ENCODE peak calls at places on chromosomes 5 and 9, in seven cellular contexts. F is GM23338, L is PC-3, W is SK-N-SH, U is MM.1S, A is GM23248, P is neural progenitor cell. Z is an unnamed sample.

GRCh38 chr9:121123816-121124536 is 49.2 kb downstream of the CNTRL start:
- DNase-seq in P (no peak), F (no peak), W (no peak), A (no peak), L (no peak), U (no peak), Z (no peak)

GRCh38 chr5:148970228-148970627 is 92.6 kb downstream of the SH3TC2 start:
- DNase-seq in L (peak; percentile 84), A (no peak), U (no peak), F (peak; percentile 27), P (peak; percentile 28), W (no peak), Z (peak; percentile 32)

GRCh38 chr5:136190904-136191303 is 2.1 kb downstream of the SMIM32 start:
- DNase-seq in A (no peak), W (peak; percentile 6), U (no peak), P (no peak), F (no peak), L (no peak), Z (no peak)

GRCh38 chr5:64790210-64790609 is 21.5 kb downstream of the CWC27 start:
- DNase-seq in P (no peak), U (no peak), L (peak; percentile 45), W (no peak), A (peak; percentile 19), F (no peak), Z (no peak)

GRCh38 chr9:116547729-116548426 is 139.2 kb upstream of the TRIM32 start:
- DNase-seq in W (no peak), U (no peak), P (no peak), F (peak; percentile 20), L (no peak), A (no peak), Z (no peak)

GRCh38 chr5:133751846-133752245 is 139.5 kb upstream of the FSTL4 start:
- DNase-seq in W (peak; percentile 26), A (no peak), L (no peak), F (no peak), U (no peak), P (no peak), Z (no peak)

GRCh38 chr5:135206862-135207261 is 172.8 kb upstream of the PITX1 start:
- DNase-seq in P (no peak), A (no peak), U (no peak), W (no peak), L (no peak), F (no peak), Z (no peak)

GRCh38 chr9:103371152-103371551 is 376.0 kb downstream of the CYLC2 start:
- DNase-seq in A (no peak), U (no peak), W (no peak), L (no peak), F (no peak), P (no peak), Z (no peak)

GRCh38 chr9:123261006-123261677 is 7.2 kb downstream of the STRBP start:
- DNase-seq in P (no peak), U (no peak), F (no peak), L (no peak), A (no peak), W (no peak), Z (no peak)

GRCh38 chr9:123253204-123253603 is 15.2 kb downstream of the STRBP start:
- DNase-seq in W (no peak), A (no peak), F (no peak), L (no peak), P (no peak), U (no peak), Z (no peak)

GRCh38 chr9:123260340-123260739 is 8.0 kb downstream of the STRBP start:
- DNase-seq in P (no peak), W (no peak), L (no peak), A (no peak), F (no peak), U (no peak), Z (no peak)

GRCh38 chr9:123255718-123256117 is 12.7 kb downstream of the STRBP start:
- DNase-seq in W (no peak), L (no peak), A (no peak), F (no peak), U (no peak), P (no peak), Z (no peak)

GRCh38 chr9:123257276-123257675 is 11.1 kb downstream of the STRBP start:
- DNase-seq in W (no peak), A (no peak), P (no peak), F (no peak), L (no peak), U (no peak), Z (no peak)
- H3F3A ChIP-seq in W (no peaks in the 10 kb centered on the region), A (no peaks in the 10 kb centered on the region), P (no peaks in the 10 kb centered on the region), F (no peaks in the 10 kb centered on the region), L (no peaks in the 10 kb centered on the region), U (no peaks in the 10 kb centered on the region), Z (peaks cover 1% of the 10 kb centered on the region)

GRCh38 chr5:171397190-171397589 is 9.5 kb downstream of the NPM1 start:
- DNase-seq in P (no peak), A (no peak), F (no peak), W (no peak), L (no peak), U (no peak), Z (no peak)
- H3F3A ChIP-seq in P (peaks cover 61% of the 10 kb centered on the region), A (peaks cover 71% of the 10 kb centered on the region), F (peaks cover 70% of the 10 kb centered on the region), W (peaks cover 49% of the 10 kb centered on the region), L (peaks cover 29% of the 10 kb centered on the region), U (peaks cover 51% of the 10 kb centered on the region), Z (peaks cover 97% of the 10 kb centered on the region)

GRCh38 chr9:33914887-33915286 is 97.9 kb downstream of the UBE2R2 start:
- DNase-seq in P (no peak), L (no peak), U (no peak), W (no peak), F (no peak), A (no peak), Z (no peak)

GRCh38 chr9:33913541-33913940 is 96.6 kb downstream of the UBE2R2 start:
- DNase-seq in L (no peak), A (no peak), U (no peak), W (no peak), F (no peak), P (no peak), Z (no peak)

GRCh38 chr9:33921967-33922895 is 105.3 kb downstream of the UBE2R2 start:
- DNase-seq in P (peak; percentile 46), L (peak; percentile 23), U (no peak), F (peak; percentile 75), W (peak; percentile 66), A (peak; percentile 58), Z (no peak)

GRCh38 chr9:33919276-33919897 is 102.4 kb downstream of the UBE2R2 start:
- DNase-seq in W (no peak), A (no peak), L (no peak), U (no peak), F (no peak), P (no peak), Z (no peak)

DNA sequence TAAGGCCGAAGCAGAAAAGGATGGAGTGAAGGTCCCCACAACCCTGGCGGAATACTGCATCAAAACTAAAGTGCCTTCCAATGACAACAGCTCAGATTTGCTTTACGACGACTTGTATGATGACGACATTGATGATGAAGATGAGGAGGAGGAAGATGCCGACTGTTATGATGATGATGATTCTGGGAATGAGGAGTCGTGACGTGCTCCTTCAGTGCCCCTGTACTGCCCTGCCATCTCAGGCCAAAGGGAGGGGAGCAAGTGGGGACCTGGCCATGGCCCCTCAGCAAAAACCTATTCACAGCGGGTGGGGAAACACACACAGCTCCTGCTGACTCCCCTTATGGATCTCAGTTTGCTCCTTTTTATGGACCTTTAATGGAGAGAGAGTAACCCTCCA is 100.1 kb downstream of the UBE2R2 start:
- DNase-seq in A (no peak), F (no peak), L (no peak), U (no peak), W (no peak), P (no peak), Z (no peak)
- H3F3A ChIP-seq in A (peaks cover 63% of the 10 kb centered on the region), F (peaks cover 11% of the 10 kb centered on the region), L (peaks cover under 1% of the 10 kb centered on the region), U (no peaks in the 10 kb centered on the region), W (peaks cover 52% of the 10 kb centered on the region), P (peaks cover 36% of the 10 kb centered on the region), Z (peaks cover 19% of the 10 kb centered on the region)

DNA sequence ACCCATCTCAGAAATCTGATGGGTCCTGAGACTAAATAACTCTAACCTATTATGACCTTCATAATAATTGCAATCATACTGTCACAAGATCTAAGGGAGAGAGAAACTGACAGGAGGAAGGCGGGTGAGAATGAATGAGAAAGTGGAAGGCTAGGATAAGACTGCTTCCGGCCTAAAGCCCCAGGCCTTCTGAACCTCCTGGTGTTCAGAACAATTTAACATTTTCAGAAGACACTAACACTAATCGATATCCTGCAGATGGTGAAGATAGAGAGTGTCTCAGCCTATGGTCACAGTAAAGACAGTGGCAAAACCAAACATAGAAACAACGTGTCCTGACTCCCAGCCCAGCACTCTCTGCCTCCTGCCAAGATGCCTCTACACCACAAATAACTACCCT is 1.2 kb downstream of the RPS14 start:
- DNase-seq in A (peak; percentile 24), L (no peak), U (no peak), F (no peak), W (no peak), P (no peak), Z (no peak)
- H3F3A ChIP-seq in A (peaks cover 57% of the 10 kb centered on the region), L (peaks cover 11% of the 10 kb centered on the region), U (peaks cover 32% of the 10 kb centered on the region), F (peaks cover 63% of the 10 kb centered on the region), W (peaks cover 53% of the 10 kb centered on the region), P (peaks cover 58% of the 10 kb centered on the region), Z (peaks cover 61% of the 10 kb centered on the region)

GRCh38 chr5:132463808-132464154 is 26.8 kb downstream of the IRF1 start:
- DNase-seq in A (no peak), U (peak; percentile 49), P (no peak), L (no peak), F (no peak), W (no peak), Z (no peak)
- H3F3A ChIP-seq in A (peaks cover 10% of the 10 kb centered on the region), U (peaks cover 62% of the 10 kb centered on the region), P (no peaks in the 10 kb centered on the region), L (no peaks in the 10 kb centered on the region), F (peaks cover 4% of the 10 kb centered on the region), W (peaks cover 6% of the 10 kb centered on the region), Z (peaks cover 6% of the 10 kb centered on the region)

GRCh38 chr5:61964199-61964598 is 341.8 kb upstream of the KIF2A start:
- DNase-seq in P (no peak), U (no peak), A (peak; percentile 33), L (peak; percentile 28), F (no peak), W (no peak), Z (no peak)
- H3F3A ChIP-seq in P (no peaks in the 10 kb centered on the region), U (no peaks in the 10 kb centered on the region), A (no peaks in the 10 kb centered on the region), L (no peaks in the 10 kb centered on the region), F (no peaks in the 10 kb centered on the region), W (no peaks in the 10 kb centered on the region), Z (no peaks in the 10 kb centered on the region)

DNA sequence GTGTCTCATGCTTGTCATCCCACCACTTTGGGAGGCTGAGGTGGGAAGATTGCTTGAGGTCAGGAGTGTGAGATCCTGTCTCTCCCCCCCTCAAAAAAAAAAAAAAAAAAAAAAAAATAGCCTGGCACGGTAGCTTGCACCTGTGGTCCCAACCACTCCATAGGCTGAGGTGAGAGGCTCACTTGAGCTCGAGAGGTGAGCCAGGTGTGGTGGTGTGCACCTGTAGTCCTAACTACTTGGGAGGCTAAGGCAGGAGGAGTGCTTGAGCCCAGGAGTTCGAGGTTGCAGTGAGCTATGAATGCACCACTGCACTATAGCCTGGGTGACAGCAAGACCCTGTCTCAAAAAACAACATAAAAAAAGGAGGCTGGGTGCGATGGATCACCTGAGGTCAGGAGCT is 9.7 kb upstream of the ETF1 start:
- DNase-seq in L (no peak), A (no peak), U (no peak), W (no peak), F (no peak), P (no peak), Z (no peak)
- H3F3A ChIP-seq in L (peaks cover 4% of the 10 kb centered on the region), A (peaks cover 68% of the 10 kb centered on the region), U (peaks cover 54% of the 10 kb centered on the region), W (peaks cover 60% of the 10 kb centered on the region), F (peaks cover 53% of the 10 kb centered on the region), P (peaks cover 70% of the 10 kb centered on the region), Z (peaks cover 88% of the 10 kb centered on the region)

Z was measured in PC-9.